ENCODE peak calls at places on chromosomes 11 and 22, in six cellular contexts. E, C, U, T, X and I are unnamed samples.

GRCh38 chr11:38173671-38174070 is 1575.6 kb upstream of the RAG2 start:
- DNase-seq in E (no peak), C (no peak), U (no peak), T (no peak), X (no peak), I (no peak)

GRCh38 chr11:105000797-105001196 is 22.2 kb downstream of the CASP5 start:
- DNase-seq in E (peak), C (no peak), U (peak), T (no peak), X (peak), I (peak)

GRCh38 chr11:97019754-97020153 is 629.9 kb downstream of the JRKL start:
- DNase-seq in E (no peak), C (no peak), U (no peak), T (no peak), X (no peak), I (no peak)

GRCh38 chr11:1052133-1053011 is 15.9 kb upstream of the MUC6 start:
- DNase-seq in E (no peak), C (no peak), U (no peak), T (no peak), X (no peak), I (no peak)

GRCh38 chr11:96465537-96465936 is 75.7 kb downstream of the JRKL start:
- DNase-seq in E (no peak), C (no peak), U (no peak), T (no peak), X (no peak), I (no peak)

GRCh38 chr11:9760180-9760550 is 96.3 kb downstream of the SWAP70 start:
- DNase-seq in E (no peak), C (no peak), U (no peak), T (peak), X (no peak), I (no peak)

GRCh38 chr11:12397953-12398352 is 20.6 kb downstream of the PARVA start:
- DNase-seq in E (no peak), C (no peak), U (no peak), T (peak), X (no peak), I (no peak)

GRCh38 chr11:8060801-8061554 is 20.0 kb upstream of the TUB start:
- DNase-seq in E (no peak), C (no peak), U (no peak), T (peak), X (no peak), I (no peak)

GRCh38 chr11:67054851-67055523 is 1.7 kb upstream of the RHOD start:
- DNase-seq in E (no peak), C (no peak), U (no peak), T (peak), X (no peak), I (no peak)

GRCh38 chr22:49039625-49040024 is 788.0 kb downstream of the BRD1 start:
- DNase-seq in E (no peak), C (no peak), U (no peak), T (no peak), X (no peak), I (no peak)

GRCh38 chr11:68328374-68329091 is 16.1 kb downstream of the LRP5 start:
- DNase-seq in E (no peak), C (no peak), U (peak), T (no peak), X (no peak), I (peak)

GRCh38 chr22:24101966-24102365 is 79.3 kb upstream of the SUSD2 start:
- DNase-seq in E (no peak), C (no peak), U (no peak), T (peak), X (no peak), I (no peak)

GRCh38 chr11:15123849-15124248 is 9.1 kb downstream of the INSC start:
- DNase-seq in E (no peak), C (no peak), U (no peak), T (peak), X (no peak), I (no peak)

GRCh38 chr11:44301856-44302231 is 8.1 kb downstream of the ALX4 start:
- DNase-seq in E (no peak), C (no peak), U (no peak), T (peak), X (no peak), I (no peak)

GRCh38 chr11:121367434-121367833 is 74.9 kb downstream of the SC5D start:
- DNase-seq in E (peak), C (no peak), U (peak), T (peak), X (peak), I (no peak)

GRCh38 chr11:123770712-123771111 is 16.4 kb upstream of the OR6X1 start:
- DNase-seq in E (no peak), C (no peak), U (no peak), T (no peak), X (no peak), I (no peak)

GRCh38 chr22:44192098-44192810 is 11.5 kb downstream of the PARVG start:
- DNase-seq in E (peak), C (no peak), U (peak), T (no peak), X (no peak), I (peak)

GRCh38 chr22:30863161-30863833 is 105.3 kb downstream of the MORC2 start:
- DNase-seq in E (no peak), C (no peak), U (no peak), T (no peak), X (no peak), I (no peak)

GRCh38 chr11:41431784-41432183 is 27.7 kb downstream of the LRRC4C start:
- DNase-seq in E (peak), C (no peak), U (peak), T (no peak), X (no peak), I (no peak)

GRCh38 chr11:108913204-108913603 is 248.3 kb downstream of the DDX10 start:
- DNase-seq in E (no peak), C (no peak), U (no peak), T (no peak), X (no peak), I (no peak)

GRCh38 chr11:104410336-104410735 is 246.4 kb upstream of the PDGFD start:
- DNase-seq in E (no peak), C (no peak), U (no peak), T (no peak), X (no peak), I (no peak)

GRCh38 chr11:76391039-76391438 is 9.9 kb downstream of the GVQW3 start:
- DNase-seq in E (no peak), C (no peak), U (no peak), T (no peak), X (no peak), I (no peak)

GRCh38 chr11:76077575-76078150 is 128.6 kb downstream of the WNT11 start:
- DNase-seq in E (no peak), C (no peak), U (peak), T (no peak), X (no peak), I (peak)

GRCh38 chr22:49954354-49954753 is 6.2 kb upstream of the PIM3 start:
- DNase-seq in E (no peak), C (no peak), U (no peak), T (no peak), X (no peak), I (no peak)

GRCh38 chr11:8956860-8957259 is 7.4 kb downstream of the TMEM9B start:
- DNase-seq in E (no peak), C (no peak), U (no peak), T (no peak), X (no peak), I (no peak)

GRCh38 chr22:25354456-25354855 is 135.0 kb downstream of the CRYBB2 start:
- DNase-seq in E (no peak), C (no peak), U (no peak), T (no peak), X (no peak), I (no peak)

GRCh38 chr22:49352361-49353169 is 475.1 kb downstream of the BRD1 start:
- DNase-seq in E (no peak), C (no peak), U (no peak), T (no peak), X (no peak), I (no peak)